ENCODE peak calls at places on chromosomes 1 and 21, in eight cellular contexts. One of them, this sample, is unnamed.
A peak's percentile ranks its signal among the peaks of the same experiment; 100 is the strongest.

GRCh38 chr1:205444931-205445652 is 10.8 kb downstream of the BLACAT1 start:
- DNase-seq in KBM-7: peak; percentile 89
- DNase-seq in cardiac muscle cell: peak; percentile 58
- DNase-seq in HEK293T: no peak
- DNase-seq in T-cell: no peak
- DNase-seq in GM12865: no peak
- DNase-seq in A549: no peak
- DNase-seq in foreskin fibroblast: no peak
- DNase-seq in this sample: no peak

GRCh38 chr1:966603-967295 is 467 bp downstream of the PLEKHN1 start:
- DNase-seq in A549: peak; percentile 56
- DNase-seq in KBM-7: peak; percentile 54
- DNase-seq in HEK293T: peak; percentile 61
- DNase-seq in foreskin fibroblast: peak; percentile 91
- DNase-seq in GM12865: peak; percentile 76
- DNase-seq in T-cell: peak; percentile 64
- DNase-seq in cardiac muscle cell: peak; percentile 55
- DNase-seq in this sample: peak; percentile 77

GRCh38 chr1:36764796-36765195 is 269.5 kb downstream of the GRIK3 start:
- DNase-seq in A549: no peak
- DNase-seq in foreskin fibroblast: no peak
- DNase-seq in GM12865: no peak
- DNase-seq in HEK293T: no peak
- DNase-seq in KBM-7: no peak
- DNase-seq in T-cell: no peak
- DNase-seq in cardiac muscle cell: no peak
- DNase-seq in this sample: no peak

GRCh38 chr1:205870236-205870635 is 20.3 kb upstream of the PM20D1 start:
- DNase-seq in foreskin fibroblast: no peak
- DNase-seq in T-cell: no peak
- DNase-seq in KBM-7: no peak
- DNase-seq in cardiac muscle cell: no peak
- DNase-seq in GM12865: no peak
- DNase-seq in HEK293T: no peak
- DNase-seq in A549: no peak
- DNase-seq in this sample: no peak

GRCh38 chr1:198340139-198340538 is 183.3 kb downstream of the NEK7 start:
- DNase-seq in KBM-7: no peak
- DNase-seq in HEK293T: no peak
- DNase-seq in foreskin fibroblast: no peak
- DNase-seq in GM12865: no peak
- DNase-seq in A549: no peak
- DNase-seq in cardiac muscle cell: no peak
- DNase-seq in T-cell: no peak
- DNase-seq in this sample: peak; percentile 4

GRCh38 chr1:22888320-22889075 is 84.2 kb downstream of the LACTBL1 start:
- DNase-seq in GM12865: no peak
- DNase-seq in foreskin fibroblast: peak; percentile 65
- DNase-seq in cardiac muscle cell: peak; percentile 19
- DNase-seq in A549: no peak
- DNase-seq in T-cell: no peak
- DNase-seq in KBM-7: no peak
- DNase-seq in HEK293T: no peak
- DNase-seq in this sample: no peak

GRCh38 chr1:53166912-53167311 is 24.5 kb upstream of the SLC1A7 start:
- DNase-seq in cardiac muscle cell: no peak
- DNase-seq in KBM-7: no peak
- DNase-seq in foreskin fibroblast: no peak
- DNase-seq in A549: no peak
- DNase-seq in GM12865: no peak
- DNase-seq in T-cell: no peak
- DNase-seq in HEK293T: no peak
- DNase-seq in this sample: no peak

GRCh38 chr1:209029737-209030136 is 553.8 kb upstream of the CAMK1G start:
- DNase-seq in T-cell: no peak
- DNase-seq in A549: no peak
- DNase-seq in GM12865: no peak
- DNase-seq in HEK293T: no peak
- DNase-seq in cardiac muscle cell: no peak
- DNase-seq in foreskin fibroblast: peak; percentile 35
- DNase-seq in KBM-7: peak; percentile 3
- DNase-seq in this sample: no peak

GRCh38 chr1:15100369-15101111 is 53.0 kb upstream of the TMEM51 start:
- DNase-seq in HEK293T: peak; percentile 73
- DNase-seq in foreskin fibroblast: peak; percentile 66
- DNase-seq in KBM-7: peak; percentile 63
- DNase-seq in GM12865: peak; percentile 68
- DNase-seq in cardiac muscle cell: peak; percentile 47
- DNase-seq in T-cell: peak; percentile 32
- DNase-seq in A549: peak; percentile 50
- DNase-seq in this sample: peak; percentile 50

GRCh38 chr21:43025636-43026180 is 49.9 kb downstream of the CBS start:
- DNase-seq in HEK293T: no peak
- DNase-seq in cardiac muscle cell: peak; percentile 94
- DNase-seq in GM12865: no peak
- DNase-seq in KBM-7: no peak
- DNase-seq in T-cell: no peak
- DNase-seq in foreskin fibroblast: peak; percentile 73
- DNase-seq in A549: no peak
- DNase-seq in this sample: no peak

GRCh38 chr1:91151702-91152101 is 129.9 kb upstream of the ZNF644 start:
- DNase-seq in A549: no peak
- DNase-seq in foreskin fibroblast: no peak
- DNase-seq in T-cell: no peak
- DNase-seq in cardiac muscle cell: no peak
- DNase-seq in HEK293T: no peak
- DNase-seq in KBM-7: no peak
- DNase-seq in GM12865: no peak
- DNase-seq in this sample: no peak

GRCh38 chr1:31511848-31512615 is 64.3 kb upstream of the TINAGL1 start:
- DNase-seq in GM12865: no peak
- DNase-seq in foreskin fibroblast: no peak
- DNase-seq in HEK293T: no peak
- DNase-seq in cardiac muscle cell: no peak
- DNase-seq in A549: no peak
- DNase-seq in KBM-7: no peak
- DNase-seq in T-cell: no peak
- DNase-seq in this sample: no peak

GRCh38 chr1:161367684-161368398 is at the start of gene CFAP126:
- DNase-seq in KBM-7: peak; percentile 83
- DNase-seq in HEK293T: peak; percentile 74
- DNase-seq in foreskin fibroblast: peak; percentile 42
- DNase-seq in A549: peak; percentile 77
- DNase-seq in T-cell: peak; percentile 61
- DNase-seq in cardiac muscle cell: peak; percentile 86
- DNase-seq in GM12865: peak; percentile 81
- DNase-seq in this sample: peak; percentile 74

GRCh38 chr1:108643492-108644333 is 17.2 kb downstream of the HENMT1 start:
- DNase-seq in HEK293T: peak; percentile 57
- DNase-seq in KBM-7: peak; percentile 71
- DNase-seq in A549: peak; percentile 63
- DNase-seq in GM12865: peak; percentile 70
- DNase-seq in cardiac muscle cell: peak; percentile 89
- DNase-seq in T-cell: peak; percentile 62
- DNase-seq in foreskin fibroblast: peak; percentile 83
- DNase-seq in this sample: peak; percentile 81

GRCh38 chr1:52502789-52503188 is 50.1 kb downstream of the TUT4 start:
- DNase-seq in GM12865: no peak
- DNase-seq in cardiac muscle cell: no peak
- DNase-seq in HEK293T: no peak
- DNase-seq in A549: no peak
- DNase-seq in KBM-7: no peak
- DNase-seq in T-cell: no peak
- DNase-seq in foreskin fibroblast: peak; percentile 13
- DNase-seq in this sample: no peak

GRCh38 chr1:15218287-15219279 is 28.4 kb upstream of the FHAD1 start:
- DNase-seq in cardiac muscle cell: peak; percentile 70
- DNase-seq in GM12865: peak; percentile 46
- DNase-seq in KBM-7: peak; percentile 61
- DNase-seq in T-cell: no peak
- DNase-seq in HEK293T: no peak
- DNase-seq in foreskin fibroblast: no peak
- DNase-seq in A549: peak; percentile 29
- DNase-seq in this sample: peak; percentile 32

GRCh38 chr1:152029144-152029936 is 7.5 kb downstream of the S100A11 start:
- DNase-seq in KBM-7: no peak
- DNase-seq in cardiac muscle cell: peak; percentile 89
- DNase-seq in A549: no peak
- DNase-seq in GM12865: no peak
- DNase-seq in HEK293T: no peak
- DNase-seq in T-cell: no peak
- DNase-seq in foreskin fibroblast: peak; percentile 74
- DNase-seq in this sample: peak; percentile 77

GRCh38 chr1:44739361-44740178 is at the start of gene KIF2C:
- DNase-seq in T-cell: peak; percentile 96
- DNase-seq in HEK293T: peak; percentile 98
- DNase-seq in cardiac muscle cell: peak; percentile 99
- DNase-seq in A549: peak; percentile 96
- DNase-seq in GM12865: peak; percentile 99
- DNase-seq in KBM-7: peak; percentile 97
- DNase-seq in foreskin fibroblast: peak; percentile 99
- DNase-seq in this sample: peak; percentile 98

GRCh38 chr21:44664691-44665090 is 2.0 kb downstream of the KRTAP12-2 start:
- DNase-seq in A549: no peak
- DNase-seq in KBM-7: no peak
- DNase-seq in foreskin fibroblast: no peak
- DNase-seq in HEK293T: no peak
- DNase-seq in T-cell: no peak
- DNase-seq in cardiac muscle cell: no peak
- DNase-seq in GM12865: no peak
- DNase-seq in this sample: no peak

GRCh38 chr1:26828352-26829093 is 2.0 kb downstream of the ZDHHC18 start:
- DNase-seq in KBM-7: peak; percentile 70
- DNase-seq in cardiac muscle cell: no peak
- DNase-seq in foreskin fibroblast: peak; percentile 30
- DNase-seq in T-cell: no peak
- DNase-seq in GM12865: peak; percentile 66
- DNase-seq in A549: no peak
- DNase-seq in HEK293T: no peak
- DNase-seq in this sample: peak; percentile 48

GRCh38 chr1:230064283-230064682 is 2.8 kb upstream of the GALNT2 start:
- DNase-seq in GM12865: no peak
- DNase-seq in foreskin fibroblast: no peak
- DNase-seq in HEK293T: no peak
- DNase-seq in cardiac muscle cell: no peak
- DNase-seq in KBM-7: no peak
- DNase-seq in A549: no peak
- DNase-seq in T-cell: no peak
- DNase-seq in this sample: no peak